ENCODE peak calls at places on chromosomes 7 and 10, in four cellular contexts. One of them, this sample, is unnamed.

GRCh38 chr10:116146374-116146773 is 126.6 kb downstream of the GFRA1 start:
- DNase-seq in adrenal gland: no peak
- DNase-seq in sigmoid colon: no peak
- DNase-seq in hepatocyte: no peak
- DNase-seq in this sample: no peak

GRCh38 chr10:103542764-103543616 is 49.5 kb downstream of the NEURL1 start:
- DNase-seq in adrenal gland: peak; percentile 44
- DNase-seq in sigmoid colon: no peak
- DNase-seq in hepatocyte: peak; percentile 59
- DNase-seq in this sample: no peak

GRCh38 chr10:119498889-119499864 is 43.3 kb downstream of the RGS10 start:
- DNase-seq in adrenal gland: no peak
- DNase-seq in sigmoid colon: no peak
- DNase-seq in hepatocyte: no peak
- DNase-seq in this sample: no peak

GRCh38 chr10:76150139-76150885 is 718.9 kb downstream of the LRMDA start:
- DNase-seq in adrenal gland: no peak
- DNase-seq in sigmoid colon: no peak
- DNase-seq in hepatocyte: peak; percentile 77
- DNase-seq in this sample: no peak

GRCh38 chr7:20330797-20331230 is at the start of gene ITGB8:
- DNase-seq in adrenal gland: peak; percentile 46
- DNase-seq in sigmoid colon: peak; percentile 78
- DNase-seq in hepatocyte: no peak
- DNase-seq in this sample: no peak

GRCh38 chr7:135799881-135800280 is 51.3 kb upstream of the FAM180A start:
- DNase-seq in adrenal gland: no peak
- DNase-seq in sigmoid colon: no peak
- DNase-seq in hepatocyte: no peak
- DNase-seq in this sample: no peak

GRCh38 chr7:130345106-130345505 is 490 bp downstream of the CPA5 start:
- DNase-seq in adrenal gland: no peak
- DNase-seq in sigmoid colon: no peak
- DNase-seq in hepatocyte: no peak
- DNase-seq in this sample: no peak

GRCh38 chr7:24494832-24495231 is 78.4 kb upstream of the PALS2 start:
- DNase-seq in adrenal gland: no peak
- DNase-seq in sigmoid colon: no peak
- DNase-seq in hepatocyte: no peak
- DNase-seq in this sample: no peak

GRCh38 chr7:92226981-92227380 is 18.7 kb downstream of the KRIT1 start:
- DNase-seq in adrenal gland: no peak
- DNase-seq in sigmoid colon: no peak
- DNase-seq in hepatocyte: no peak
- DNase-seq in this sample: no peak

GRCh38 chr7:140159487-140159886 is 17.3 kb downstream of the KDM7A start:
- DNase-seq in adrenal gland: no peak
- DNase-seq in sigmoid colon: no peak
- DNase-seq in hepatocyte: no peak
- DNase-seq in this sample: no peak

GRCh38 chr10:110699859-110700468 is 55.8 kb downstream of the RBM20 start:
- DNase-seq in adrenal gland: no peak
- DNase-seq in sigmoid colon: no peak
- DNase-seq in hepatocyte: no peak
- DNase-seq in this sample: no peak

GRCh38 chr7:36957620-36958019 is 233.3 kb upstream of the AOAH start:
- DNase-seq in adrenal gland: no peak
- DNase-seq in sigmoid colon: no peak
- DNase-seq in hepatocyte: no peak
- DNase-seq in this sample: no peak

GRCh38 chr7:20240080-20240926 is 23.1 kb upstream of the MACC1 start:
- DNase-seq in adrenal gland: no peak
- DNase-seq in sigmoid colon: no peak
- DNase-seq in hepatocyte: no peak
- DNase-seq in this sample: no peak

GRCh38 chr10:25015927-25016348 is at the start of gene ENKUR:
- DNase-seq in adrenal gland: peak; percentile 96
- DNase-seq in sigmoid colon: peak; percentile 96
- DNase-seq in hepatocyte: peak; percentile 94
- DNase-seq in this sample: peak; percentile 66

GRCh38 chr7:19146699-19147098 is 1.5 kb upstream of the FERD3L start:
- DNase-seq in adrenal gland: no peak
- DNase-seq in sigmoid colon: no peak
- DNase-seq in hepatocyte: peak; percentile 54
- DNase-seq in this sample: no peak

GRCh38 chr7:50837965-50838364 is 55.3 kb upstream of the GRB10 start:
- DNase-seq in adrenal gland: no peak
- DNase-seq in sigmoid colon: no peak
- DNase-seq in hepatocyte: no peak
- DNase-seq in this sample: no peak

GRCh38 chr7:24748521-24748920 is 8.7 kb downstream of the GSDME start:
- DNase-seq in adrenal gland: no peak
- DNase-seq in sigmoid colon: no peak
- DNase-seq in hepatocyte: no peak
- DNase-seq in this sample: no peak

GRCh38 chr10:112209534-112210200 is 26.1 kb upstream of the GPAM start:
- DNase-seq in adrenal gland: peak; percentile 61
- DNase-seq in sigmoid colon: no peak
- DNase-seq in hepatocyte: peak; percentile 45
- DNase-seq in this sample: no peak

GRCh38 chr7:131057015-131057518 is 270.6 kb upstream of the MKLN1 start:
- DNase-seq in adrenal gland: no peak
- DNase-seq in sigmoid colon: no peak
- DNase-seq in hepatocyte: peak; percentile 76
- DNase-seq in this sample: no peak

GRCh38 chr7:23966941-23967340 is 256.9 kb downstream of the STK31 start:
- DNase-seq in adrenal gland: no peak
- DNase-seq in sigmoid colon: no peak
- DNase-seq in hepatocyte: no peak
- DNase-seq in this sample: no peak

GRCh38 chr7:158865462-158865922 is 9.1 kb downstream of the DYNC2I1 start:
- DNase-seq in adrenal gland: no peak
- DNase-seq in sigmoid colon: no peak
- DNase-seq in hepatocyte: peak; percentile 60
- DNase-seq in this sample: no peak

GRCh38 chr7:138565071-138565450 is 105.0 kb downstream of the TRIM24 start:
- DNase-seq in adrenal gland: no peak
- DNase-seq in sigmoid colon: no peak
- DNase-seq in hepatocyte: no peak
- DNase-seq in this sample: no peak

GRCh38 chr7:22481726-22482125 is 18.3 kb downstream of the STEAP1B start:
- DNase-seq in adrenal gland: no peak
- DNase-seq in sigmoid colon: no peak
- DNase-seq in hepatocyte: no peak
- DNase-seq in this sample: no peak

GRCh38 chr7:101099969-101100781 is 14.9 kb downstream of the TRIM56 start:
- DNase-seq in adrenal gland: peak; percentile 99
- DNase-seq in sigmoid colon: peak; percentile 98
- DNase-seq in hepatocyte: peak; percentile 95
- DNase-seq in this sample: peak; percentile 88

GRCh38 chr10:13660545-13660920 is 73.8 kb downstream of the PRPF18 start:
- DNase-seq in adrenal gland: no peak
- DNase-seq in sigmoid colon: no peak
- DNase-seq in hepatocyte: no peak
- DNase-seq in this sample: no peak

GRCh38 chr7:55198634-55199366 is 166.3 kb upstream of the LANCL2 start:
- DNase-seq in adrenal gland: no peak
- DNase-seq in sigmoid colon: no peak
- DNase-seq in hepatocyte: no peak
- DNase-seq in this sample: no peak

GRCh38 chr7:143936087-143937009 is 1.3 kb downstream of the OR2F2 start:
- DNase-seq in adrenal gland: no peak
- DNase-seq in sigmoid colon: no peak
- DNase-seq in hepatocyte: peak; percentile 48
- DNase-seq in this sample: no peak

GRCh38 chr7:78073470-78074382 is 275.2 kb downstream of the PHTF2 start:
- DNase-seq in adrenal gland: no peak
- DNase-seq in sigmoid colon: no peak
- DNase-seq in hepatocyte: peak; percentile 17
- DNase-seq in this sample: no peak

GRCh38 chr7:20508109-20508508 is 107.4 kb upstream of the ABCB5 start:
- DNase-seq in adrenal gland: no peak
- DNase-seq in sigmoid colon: no peak
- DNase-seq in hepatocyte: no peak
- DNase-seq in this sample: no peak

GRCh38 chr7:121398246-121398645 is 2.1 kb upstream of the FAM3C start:
- DNase-seq in adrenal gland: no peak
- DNase-seq in sigmoid colon: no peak
- DNase-seq in hepatocyte: peak; percentile 6
- DNase-seq in this sample: no peak

GRCh38 chr10:114697061-114697598 is 39.1 kb upstream of the ABLIM1 start:
- DNase-seq in adrenal gland: peak; percentile 80
- DNase-seq in sigmoid colon: no peak
- DNase-seq in hepatocyte: no peak
- DNase-seq in this sample: peak; percentile 51

GRCh38 chr10:78902815-78903214 is 166.0 kb upstream of the ZMIZ1 start:
- DNase-seq in adrenal gland: peak; percentile 9
- DNase-seq in sigmoid colon: no peak
- DNase-seq in hepatocyte: no peak
- DNase-seq in this sample: no peak

GRCh38 chr7:69283421-69283820 is 314.9 kb upstream of the AUTS2 start:
- DNase-seq in adrenal gland: no peak
- DNase-seq in sigmoid colon: no peak
- DNase-seq in hepatocyte: peak; percentile 35
- DNase-seq in this sample: no peak

GRCh38 chr10:33635967-33636366 is 301.5 kb upstream of the NRP1 start:
- DNase-seq in adrenal gland: no peak
- DNase-seq in sigmoid colon: no peak
- DNase-seq in hepatocyte: no peak
- DNase-seq in this sample: no peak

GRCh38 chr7:5426226-5426475 is 2.5 kb upstream of the TNRC18 start:
- DNase-seq in adrenal gland: peak; percentile 70
- DNase-seq in sigmoid colon: no peak
- DNase-seq in hepatocyte: no peak
- DNase-seq in this sample: no peak

GRCh38 chr7:141522657-141523342 is 28.4 kb upstream of the AGK start:
- DNase-seq in adrenal gland: no peak
- DNase-seq in sigmoid colon: no peak
- DNase-seq in hepatocyte: no peak
- DNase-seq in this sample: no peak

GRCh38 chr7:73646785-73647724 is 20.6 kb upstream of the VPS37D start:
- DNase-seq in adrenal gland: no peak
- DNase-seq in sigmoid colon: no peak
- DNase-seq in hepatocyte: no peak
- DNase-seq in this sample: no peak

GRCh38 chr10:79209340-79209739 is 137.9 kb upstream of the PPIF start:
- DNase-seq in adrenal gland: no peak
- DNase-seq in sigmoid colon: no peak
- DNase-seq in hepatocyte: no peak
- DNase-seq in this sample: no peak

GRCh38 chr10:71771204-71771603 is 2.1 kb downstream of the VSIR start:
- DNase-seq in adrenal gland: peak; percentile 73
- DNase-seq in sigmoid colon: no peak
- DNase-seq in hepatocyte: no peak
- DNase-seq in this sample: peak; percentile 64
- H3K4me3 ChIP-seq in adrenal gland: no peak overlapping the region
- H3K4me3 ChIP-seq in sigmoid colon: peak overlapping the region; percentile 87
- H3K4me3 ChIP-seq in hepatocyte: no peak overlapping the region
- H3K4me3 ChIP-seq in this sample: peak overlapping the region; percentile 69

GRCh38 chr7:64187408-64187807 is 19.6 kb upstream of the ZNF735 start:
- DNase-seq in adrenal gland: no peak
- DNase-seq in sigmoid colon: no peak
- DNase-seq in hepatocyte: no peak
- DNase-seq in this sample: no peak
- H3K9me3 ChIP-seq in adrenal gland: no peaks in the 10 kb centered on the region
- H3K9me3 ChIP-seq in sigmoid colon: no peaks in the 10 kb centered on the region
- H3K9me3 ChIP-seq in hepatocyte: peaks cover 3% of the 10 kb centered on the region
- H3K9me3 ChIP-seq in this sample: no peaks in the 10 kb centered on the region

DNA sequence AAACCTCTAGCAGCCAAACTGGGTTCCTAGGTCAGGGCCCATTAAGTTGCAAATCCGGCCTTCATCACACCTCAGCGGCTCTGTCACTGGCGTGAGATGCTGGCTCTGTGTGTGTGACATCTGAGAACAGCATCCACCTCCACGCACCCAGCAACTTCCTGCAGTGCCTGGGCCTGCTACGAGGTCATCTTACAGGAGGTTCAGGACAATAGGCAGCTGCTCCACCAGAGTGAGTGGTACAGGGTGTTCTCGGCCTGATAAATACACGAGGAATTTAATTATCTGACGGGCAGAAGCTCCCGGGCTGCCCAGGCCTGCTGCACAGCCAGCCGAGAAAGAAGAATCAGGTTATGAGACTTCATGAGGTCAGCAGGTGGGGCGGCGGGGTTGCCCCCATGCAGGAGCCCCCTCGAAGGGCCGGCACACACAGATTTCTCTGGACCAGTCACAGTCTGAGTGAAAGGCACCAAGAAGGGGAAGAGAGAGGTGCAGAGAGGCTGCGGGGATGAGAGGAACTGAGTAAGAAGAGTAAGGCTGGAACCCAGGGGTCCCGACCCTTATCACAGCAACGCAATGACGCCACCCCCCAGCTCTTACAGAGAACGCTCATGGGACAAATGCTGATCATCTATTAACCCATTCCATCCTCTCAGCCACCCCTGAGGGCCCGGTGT is 49.3 kb downstream of the CALML3 start:
- DNase-seq in adrenal gland: no peak
- DNase-seq in sigmoid colon: peak; percentile 89
- DNase-seq in hepatocyte: no peak
- DNase-seq in this sample: peak; percentile 75
- TF ChIP-seq CTCF in adrenal gland: no peak
- TF ChIP-seq CTCF in sigmoid colon: no peak
- TF ChIP-seq CTCF in hepatocyte: no peak
- TF ChIP-seq CTCF in this sample: no peak

DNA sequence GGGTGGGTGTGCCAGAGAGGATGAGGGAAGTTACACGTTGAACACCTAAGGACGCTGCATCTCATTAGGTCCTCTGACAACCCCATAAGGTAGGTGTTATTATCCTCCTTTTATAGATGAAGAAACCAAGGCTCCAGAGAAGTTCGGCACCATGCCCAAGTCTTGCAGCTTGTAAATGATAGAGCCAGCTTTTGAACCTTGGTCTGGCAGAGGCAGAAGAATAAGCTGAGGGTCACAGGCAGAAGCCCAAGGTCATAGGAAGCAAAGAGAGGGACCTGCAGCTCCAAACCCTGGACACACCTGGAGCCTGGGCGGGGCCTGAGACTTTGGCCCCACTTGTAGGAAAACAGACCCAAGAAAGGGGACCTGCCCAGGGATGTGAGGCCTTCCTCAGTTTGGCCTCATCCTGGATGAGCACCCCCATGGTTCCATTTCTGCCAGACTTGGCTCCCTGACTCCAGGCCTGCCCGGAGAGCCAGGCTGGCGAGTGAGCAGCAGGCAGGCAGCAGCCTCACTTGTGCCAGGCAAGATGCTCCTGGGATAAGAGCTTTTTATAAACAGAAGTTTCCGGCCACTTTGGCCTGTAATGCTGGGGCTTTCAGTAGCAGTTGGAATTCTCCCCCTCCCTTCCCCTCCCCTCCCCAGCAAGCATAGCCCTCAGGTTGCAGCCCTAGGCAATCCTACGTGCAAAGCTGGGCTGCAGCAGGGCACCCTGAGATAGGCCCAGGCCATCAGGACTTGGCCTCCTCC is 2.4 kb downstream of the KCNH2 start:
- DNase-seq in adrenal gland: no peak
- DNase-seq in sigmoid colon: peak; percentile 82
- DNase-seq in hepatocyte: no peak
- DNase-seq in this sample: no peak
- H3K4me3 ChIP-seq in adrenal gland: no peak overlapping the region
- H3K4me3 ChIP-seq in sigmoid colon: peak overlapping the region; percentile 68
- H3K4me3 ChIP-seq in hepatocyte: no peak overlapping the region
- H3K4me3 ChIP-seq in this sample: no peak overlapping the region

GRCh38 chr10:105468769-105469168 is 827.7 kb downstream of the SORCS3 start:
- DNase-seq in adrenal gland: no peak
- DNase-seq in sigmoid colon: no peak
- DNase-seq in hepatocyte: no peak
- DNase-seq in this sample: no peak
- H3K9me3 ChIP-seq in adrenal gland: no peaks in the 10 kb centered on the region
- H3K9me3 ChIP-seq in sigmoid colon: no peaks in the 10 kb centered on the region
- H3K9me3 ChIP-seq in hepatocyte: no peaks in the 10 kb centered on the region
- H3K9me3 ChIP-seq in this sample: no peaks in the 10 kb centered on the region